ENCODE peak calls at places on chromosomes 6 and 20, in five cellular contexts. Y is esophagus squamous epithelium, G is cardiac fibroblast, R is kidney, U is pancreas. E is an unnamed sample.

GRCh38 chr6:169088761-169089160 is 164.9 kb downstream of the THBS2 start:
- DNase-seq in Y (no peak), U (no peak), R (no peak), G (no peak), E (no peak)

GRCh38 chr6:17851720-17852161 is 135.7 kb downstream of the KIF13A start:
- DNase-seq in Y (no peak), G (peak), U (no peak), R (no peak), E (no peak)

GRCh38 chr20:16761305-16761829 is 13.2 kb downstream of the OTOR start:
- DNase-seq in U (no peak), R (no peak), Y (no peak), G (peak), E (peak)

GRCh38 chr20:36202891-36203338 is 33.4 kb upstream of the AAR2 start:
- DNase-seq in R (peak), U (peak), Y (no peak), G (peak), E (peak)

GRCh38 chr6:32947552-32948465 is 5.1 kb downstream of the HLA-DMA start:
- DNase-seq in U (no peak), Y (no peak), G (peak), R (no peak), E (no peak)

GRCh38 chr20:10651227-10651990 is 22.4 kb downstream of the JAG1 start:
- DNase-seq in Y (no peak), U (no peak), G (peak), R (no peak), E (no peak)

GRCh38 chr20:46324960-46325703 is 16.8 kb upstream of the CDH22 start:
- DNase-seq in Y (no peak), U (no peak), G (peak), R (no peak), E (no peak)

GRCh38 chr20:25047766-25048165 is 10.2 kb downstream of the ACSS1 start:
- DNase-seq in R (peak), U (peak), Y (no peak), G (no peak), E (no peak)

GRCh38 chr6:154951400-154952200 is 43.5 kb upstream of the TIAM2 start:
- DNase-seq in U (no peak), G (no peak), Y (no peak), R (no peak), E (no peak)

GRCh38 chr20:17969276-17969883 is 562 bp downstream of the MGME1 start:
- DNase-seq in Y (no peak), R (no peak), U (no peak), G (peak), E (no peak)

GRCh38 chr6:18308070-18308735 is 43.9 kb upstream of the DEK start:
- DNase-seq in U (no peak), Y (no peak), G (no peak), R (no peak), E (no peak)

GRCh38 chr6:106082735-106083398 is 3.3 kb upstream of the PRDM1 start:
- DNase-seq in G (no peak), U (no peak), Y (no peak), R (no peak), E (no peak)

GRCh38 chr6:2614842-2615241 is 135.9 kb downstream of the MYLK4 start:
- DNase-seq in U (no peak), Y (no peak), G (no peak), R (no peak), E (no peak)

GRCh38 chr6:2614155-2614554 is 136.6 kb downstream of the MYLK4 start:
- DNase-seq in G (no peak), U (no peak), Y (no peak), R (no peak), E (no peak)

GRCh38 chr6:2608508-2608907 is 142.2 kb downstream of the MYLK4 start:
- DNase-seq in U (no peak), G (no peak), R (no peak), Y (no peak), E (no peak)

GRCh38 chr6:2616796-2617195 is 133.9 kb downstream of the MYLK4 start:
- DNase-seq in G (no peak), U (no peak), R (no peak), Y (no peak), E (no peak)

GRCh38 chr6:2611092-2611491 is 139.6 kb downstream of the MYLK4 start:
- DNase-seq in Y (no peak), G (peak), U (no peak), R (no peak), E (no peak)
- TF ChIP-seq CTCF in Y (no peak), G (peak), U (no peak), R (no peak), E (no peak)

DNA sequence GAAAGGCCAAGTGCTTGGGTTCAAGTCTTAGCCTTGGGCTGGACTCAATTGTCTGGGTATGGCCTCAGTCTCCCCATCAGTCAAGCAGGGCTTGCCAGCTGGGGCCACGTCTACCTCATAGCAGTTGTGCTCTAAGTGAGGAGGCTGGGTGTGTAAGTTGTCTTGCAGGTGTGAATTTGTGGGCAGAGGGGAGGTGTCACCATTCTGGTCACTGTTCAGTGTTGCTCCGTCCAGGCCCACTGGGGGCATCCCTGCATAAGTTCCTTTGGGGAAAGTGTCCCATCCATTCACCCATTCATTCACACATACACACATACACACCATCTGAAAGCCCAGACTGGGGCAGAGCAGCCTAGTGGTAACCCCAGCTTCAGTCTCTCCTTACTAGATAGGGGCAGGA is 36.3 kb downstream of the TFEB start:
- DNase-seq in G (no peak), Y (no peak), U (no peak), R (no peak), E (no peak)
- TF ChIP-seq CTCF in G (no peak), Y (no peak), U (no peak), R (no peak), E (no peak)

GRCh38 chr6:43383021-43383667 is 13.7 kb upstream of the ZNF318 start:
- DNase-seq in U (no peak), Y (no peak), G (peak), R (no peak), E (no peak)

GRCh38 chr6:43391448-43392031 is 22.1 kb upstream of the ZNF318 start:
- DNase-seq in R (no peak), Y (no peak), G (no peak), U (no peak), E (peak)

GRCh38 chr6:43389713-43390265 is 20.3 kb upstream of the ZNF318 start:
- DNase-seq in G (no peak), R (no peak), U (no peak), Y (no peak), E (no peak)

GRCh38 chr6:43386492-43386891 is 17.0 kb upstream of the ZNF318 start:
- DNase-seq in R (no peak), G (no peak), U (no peak), Y (no peak), E (no peak)
- TF ChIP-seq CTCF in R (peak), G (no peak), U (no peak), Y (no peak), E (peak)

DNA sequence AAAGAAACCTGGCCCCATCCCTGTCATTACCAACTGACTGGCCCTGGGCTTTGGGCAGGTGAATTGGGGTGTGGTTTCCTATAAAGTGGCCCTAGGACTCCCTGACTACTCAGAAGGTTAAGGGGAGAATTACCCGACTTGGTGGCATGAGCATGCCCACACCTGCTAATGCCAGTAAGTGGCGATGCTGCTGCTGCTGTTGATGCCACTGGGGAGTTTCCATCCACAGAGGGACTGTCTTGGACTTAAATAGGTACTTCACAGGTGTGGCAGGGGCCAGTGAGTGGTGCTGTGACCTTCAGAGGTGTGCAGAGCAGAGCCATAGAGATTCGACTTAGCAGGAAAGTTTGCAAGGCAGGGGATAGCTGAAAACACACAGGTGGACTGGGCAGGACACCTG is 32.6 kb upstream of the MDFI start:
- DNase-seq in G (no peak), R (no peak), U (no peak), Y (no peak), E (no peak)
- TF ChIP-seq CTCF in G (no peak), R (no peak), U (no peak), Y (no peak), E (no peak)

DNA sequence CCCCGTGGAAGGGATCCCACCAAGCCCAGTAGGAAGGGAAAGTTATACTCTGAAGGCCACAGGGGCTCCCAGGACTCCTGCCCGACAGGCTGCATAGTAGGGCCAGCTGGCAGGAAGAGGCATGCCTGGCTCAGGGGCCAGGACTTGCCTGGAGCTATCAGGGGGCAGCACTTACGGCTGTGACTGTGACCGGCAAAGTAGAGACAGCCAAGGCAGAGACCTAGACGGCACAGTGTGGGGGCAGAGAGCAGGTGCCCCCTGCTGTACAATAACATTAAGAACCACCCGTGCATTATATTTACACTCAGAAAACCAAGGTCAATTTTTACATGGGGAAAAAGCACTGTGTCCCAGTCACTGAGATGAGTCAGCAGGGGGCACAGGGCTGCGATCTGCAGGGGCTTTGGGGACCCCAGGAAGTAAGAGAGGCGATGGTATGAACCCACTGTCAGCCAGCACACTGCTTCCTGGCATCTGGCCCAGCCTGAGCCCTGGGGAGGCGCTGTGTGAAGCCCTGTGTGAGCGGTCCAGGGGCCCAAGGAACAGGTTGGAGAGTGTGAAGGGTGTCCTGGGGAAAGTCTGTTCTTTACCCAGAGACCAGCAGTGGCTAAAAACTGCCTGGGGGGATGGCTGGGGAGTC is 9.9 kb downstream of the CCDC167 start:
- DNase-seq in U (no peak), Y (no peak), G (no peak), R (peak), E (no peak)
- TF ChIP-seq CTCF in U (no peak), Y (no peak), G (peak), R (no peak), E (no peak)

DNA sequence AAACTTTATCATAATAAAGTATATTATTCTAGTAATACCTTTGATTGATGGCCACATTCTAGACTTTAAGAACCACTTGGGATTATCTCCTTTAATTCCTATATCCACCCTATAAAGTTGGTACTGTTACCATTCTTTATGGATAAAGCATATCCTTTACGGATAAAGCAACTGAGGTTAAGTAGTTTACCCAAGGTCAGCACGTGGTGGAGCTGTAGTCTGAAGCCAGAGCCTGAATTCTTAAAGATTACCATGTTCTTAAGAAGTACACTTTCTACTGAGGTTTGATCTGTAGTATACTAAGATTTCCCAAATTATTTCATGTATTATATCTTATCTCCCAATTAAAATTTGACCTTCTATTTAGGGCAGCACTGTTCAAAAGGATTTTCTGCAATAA is 3.0 kb upstream of the NCOA7 start:
- DNase-seq in Y (no peak), G (peak), U (no peak), R (no peak), E (no peak)
- TF ChIP-seq CTCF in Y (no peak), G (no peak), U (no peak), R (peak), E (no peak)

GRCh38 chr6:157235600-157236039 is 87.7 kb downstream of the TMEM242 start:
- DNase-seq in R (peak), U (peak), G (peak), Y (no peak), E (no peak)
- TF ChIP-seq CTCF in R (peak), U (peak), G (peak), Y (peak), E (peak)

GRCh38 chr6:43402819-43403218 is 24.5 kb upstream of the ABCC10 start:
- DNase-seq in U (no peak), R (no peak), G (no peak), Y (no peak), E (no peak)
- TF ChIP-seq CTCF in U (no peak), R (no peak), G (no peak), Y (no peak), E (no peak)